ENCODE peak calls at places on chromosomes 13 and 19, in five cellular contexts. One of them, this sample, is unnamed. For H3K4me1 and H3K27me3, the result is how much of the 10 kb centered on the place peaks cover.

GRCh38 chr13:41327994-41328778 is 17.1 kb downstream of the NAA16 start:
- DNase-seq in breast epithelium: no peak
- DNase-seq in fibroblast of lung: no peak
- DNase-seq in tibial nerve: no peak
- DNase-seq in aorta: no peak
- DNase-seq in this sample: no peak

GRCh38 chr13:30618186-30618937 is 642 bp downstream of the USPL1 start:
- DNase-seq in breast epithelium: no peak
- DNase-seq in fibroblast of lung: peak
- DNase-seq in tibial nerve: no peak
- DNase-seq in aorta: no peak
- DNase-seq in this sample: peak

GRCh38 chr13:41658057-41658642 is 200.8 kb downstream of the RGCC start:
- DNase-seq in aorta: no peak
- DNase-seq in fibroblast of lung: peak
- DNase-seq in breast epithelium: no peak
- DNase-seq in tibial nerve: no peak
- DNase-seq in this sample: no peak

GRCh38 chr19:49896863-49897621 is at the start of gene IL4I1:
- DNase-seq in aorta: no peak
- DNase-seq in tibial nerve: no peak
- DNase-seq in breast epithelium: no peak
- DNase-seq in fibroblast of lung: peak
- DNase-seq in this sample: no peak

GRCh38 chr13:33536639-33537425 is 251.3 kb upstream of the STARD13 start:
- DNase-seq in breast epithelium: no peak
- DNase-seq in fibroblast of lung: peak
- DNase-seq in aorta: no peak
- DNase-seq in tibial nerve: no peak
- DNase-seq in this sample: no peak

GRCh38 chr19:8512115-8512967 is 1.6 kb downstream of the ZNF414 start:
- DNase-seq in fibroblast of lung: no peak
- DNase-seq in breast epithelium: no peak
- DNase-seq in tibial nerve: no peak
- DNase-seq in aorta: no peak
- DNase-seq in this sample: no peak

GRCh38 chr19:4100647-4101495 is 23.1 kb downstream of the MAP2K2 start:
- DNase-seq in tibial nerve: no peak
- DNase-seq in breast epithelium: no peak
- DNase-seq in aorta: no peak
- DNase-seq in fibroblast of lung: no peak
- DNase-seq in this sample: peak

GRCh38 chr19:14048439-14049153 is 13.3 kb downstream of the PALM3 start:
- DNase-seq in aorta: peak
- DNase-seq in breast epithelium: no peak
- DNase-seq in fibroblast of lung: peak
- DNase-seq in tibial nerve: no peak
- DNase-seq in this sample: no peak

GRCh38 chr19:6198896-6199239 is 63.4 kb downstream of the ACSBG2 start:
- DNase-seq in aorta: no peak
- DNase-seq in fibroblast of lung: no peak
- DNase-seq in tibial nerve: no peak
- DNase-seq in breast epithelium: no peak
- DNase-seq in this sample: no peak

GRCh38 chr13:23763328-23763727 is 125.9 kb downstream of the MIPEP start:
- DNase-seq in tibial nerve: no peak
- DNase-seq in breast epithelium: no peak
- DNase-seq in aorta: no peak
- DNase-seq in fibroblast of lung: no peak
- DNase-seq in this sample: no peak

GRCh38 chr13:42041684-42042035 is 6.8 kb upstream of the DGKH start:
- DNase-seq in fibroblast of lung: peak
- DNase-seq in tibial nerve: no peak
- DNase-seq in breast epithelium: peak
- DNase-seq in aorta: peak
- DNase-seq in this sample: peak

GRCh38 chr13:27038323-27038722 is 133.3 kb downstream of the USP12 start:
- DNase-seq in tibial nerve: no peak
- DNase-seq in fibroblast of lung: peak
- DNase-seq in breast epithelium: no peak
- DNase-seq in aorta: no peak
- DNase-seq in this sample: no peak

GRCh38 chr13:50129065-50129922 is 114.0 kb downstream of the KCNRG start:
- DNase-seq in breast epithelium: no peak
- DNase-seq in tibial nerve: peak
- DNase-seq in fibroblast of lung: no peak
- DNase-seq in aorta: no peak
- DNase-seq in this sample: peak

GRCh38 chr13:50805805-50806204 is 37.7 kb downstream of the DLEU7 start:
- DNase-seq in breast epithelium: no peak
- DNase-seq in tibial nerve: no peak
- DNase-seq in fibroblast of lung: peak
- DNase-seq in aorta: no peak
- DNase-seq in this sample: no peak

GRCh38 chr19:29326351-29326750 is 113.4 kb upstream of the UQCRFS1 start:
- DNase-seq in tibial nerve: no peak
- DNase-seq in aorta: no peak
- DNase-seq in breast epithelium: no peak
- DNase-seq in fibroblast of lung: no peak
- DNase-seq in this sample: no peak

GRCh38 chr13:99617474-99618255 is 116.4 kb downstream of the TM9SF2 start:
- DNase-seq in breast epithelium: no peak
- DNase-seq in aorta: peak
- DNase-seq in tibial nerve: peak
- DNase-seq in fibroblast of lung: peak
- DNase-seq in this sample: no peak

GRCh38 chr13:33347866-33348265 is 62.3 kb upstream of the STARD13 start:
- DNase-seq in aorta: no peak
- DNase-seq in fibroblast of lung: peak
- DNase-seq in breast epithelium: no peak
- DNase-seq in tibial nerve: no peak
- DNase-seq in this sample: no peak

GRCh38 chr19:45636902-45637301 is 2.3 kb downstream of the EML2 start:
- DNase-seq in tibial nerve: no peak
- DNase-seq in breast epithelium: no peak
- DNase-seq in fibroblast of lung: no peak
- DNase-seq in aorta: no peak
- DNase-seq in this sample: no peak

GRCh38 chr13:26062853-26063444 is 11.1 kb upstream of the SHISA2 start:
- DNase-seq in aorta: no peak
- DNase-seq in tibial nerve: no peak
- DNase-seq in breast epithelium: peak
- DNase-seq in fibroblast of lung: peak
- DNase-seq in this sample: no peak

GRCh38 chr19:48683349-48683748 is 10.5 kb upstream of the NTN5 start:
- DNase-seq in aorta: no peak
- DNase-seq in tibial nerve: no peak
- DNase-seq in breast epithelium: no peak
- DNase-seq in fibroblast of lung: peak
- DNase-seq in this sample: no peak

GRCh38 chr19:51034704-51035103 is at the start of gene KLK12:
- DNase-seq in aorta: peak
- DNase-seq in breast epithelium: no peak
- DNase-seq in fibroblast of lung: no peak
- DNase-seq in tibial nerve: no peak
- DNase-seq in this sample: no peak

GRCh38 chr13:32314271-32314967 is 744 bp downstream of the ZAR1L start:
- DNase-seq in tibial nerve: peak
- DNase-seq in breast epithelium: no peak
- DNase-seq in aorta: peak
- DNase-seq in fibroblast of lung: no peak
- DNase-seq in this sample: no peak

GRCh38 chr13:112638157-112638750 is 50.3 kb upstream of the TUBGCP3 start:
- DNase-seq in fibroblast of lung: no peak
- DNase-seq in aorta: peak
- DNase-seq in breast epithelium: no peak
- DNase-seq in tibial nerve: no peak
- DNase-seq in this sample: no peak

GRCh38 chr13:25247345-25247744 is 39.9 kb downstream of the MTMR6 start:
- DNase-seq in breast epithelium: no peak
- DNase-seq in aorta: no peak
- DNase-seq in fibroblast of lung: no peak
- DNase-seq in tibial nerve: no peak
- DNase-seq in this sample: no peak

GRCh38 chr13:64362564-64362963 is 2867.6 kb downstream of the PCDH9 start:
- DNase-seq in tibial nerve: no peak
- DNase-seq in breast epithelium: no peak
- DNase-seq in aorta: no peak
- DNase-seq in fibroblast of lung: no peak
- DNase-seq in this sample: no peak

GRCh38 chr19:27744926-27745844 is 1467.8 kb downstream of the UQCRFS1 start:
- DNase-seq in tibial nerve: no peak
- DNase-seq in fibroblast of lung: peak
- DNase-seq in aorta: no peak
- DNase-seq in breast epithelium: no peak
- DNase-seq in this sample: no peak

GRCh38 chr19:38551450-38551813 is 66.3 kb downstream of the MAP4K1 start:
- DNase-seq in tibial nerve: no peak
- DNase-seq in breast epithelium: no peak
- DNase-seq in aorta: no peak
- DNase-seq in fibroblast of lung: no peak
- DNase-seq in this sample: no peak

GRCh38 chr19:57280913-57281425 is 684 bp downstream of the ZNF460 start:
- DNase-seq in fibroblast of lung: peak
- DNase-seq in aorta: no peak
- DNase-seq in breast epithelium: no peak
- DNase-seq in tibial nerve: no peak
- DNase-seq in this sample: peak

DNA sequence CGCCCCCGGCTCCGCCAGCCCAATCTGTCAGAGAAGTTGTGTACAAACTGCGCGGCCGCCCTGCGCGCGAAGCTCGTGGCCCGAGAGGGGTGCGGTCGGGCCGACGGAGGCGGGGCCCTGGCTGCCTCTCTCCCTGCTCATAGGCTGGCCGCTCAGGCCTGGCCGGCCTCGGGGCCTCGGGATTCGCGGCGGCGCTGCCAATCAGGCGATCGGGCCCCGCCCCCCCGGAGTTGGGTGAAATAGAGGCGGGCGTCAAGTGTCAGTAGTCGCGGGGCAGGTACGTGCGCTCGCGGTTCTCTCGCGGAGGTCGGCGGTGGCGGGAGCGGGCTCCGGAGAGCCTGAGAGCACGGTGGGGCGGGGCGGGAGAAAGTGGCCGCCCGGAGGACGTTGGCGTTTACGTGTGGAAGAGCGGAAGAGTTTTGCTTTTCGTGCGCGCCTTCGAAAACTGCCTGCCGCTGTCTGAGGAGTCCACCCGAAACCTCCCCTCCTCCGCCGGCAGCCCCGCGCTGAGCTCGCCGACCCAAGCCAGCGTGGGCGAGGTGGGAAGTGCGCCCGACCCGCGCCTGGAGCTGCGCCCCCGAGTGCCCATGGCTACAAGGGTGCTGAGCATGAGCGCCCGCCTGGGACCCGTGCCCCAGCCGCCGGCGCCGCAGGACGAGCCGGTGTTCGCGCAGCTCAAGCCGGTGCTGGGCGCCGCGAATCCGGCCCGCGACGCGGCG is at the start of gene KLF5:
- DNase-seq in tibial nerve: peak
- DNase-seq in aorta: peak
- DNase-seq in breast epithelium: peak
- DNase-seq in fibroblast of lung: peak
- DNase-seq in this sample: peak
- H3K27ac ChIP-seq in tibial nerve: peak
- H3K27ac ChIP-seq in aorta: peak
- H3K27ac ChIP-seq in breast epithelium: peak
- H3K27ac ChIP-seq in fibroblast of lung: peak
- H3K27ac ChIP-seq in this sample: peak

GRCh38 chr13:48216204-48216711 is 16.7 kb upstream of the ITM2B start:
- DNase-seq in fibroblast of lung: no peak
- DNase-seq in aorta: no peak
- DNase-seq in breast epithelium: no peak
- DNase-seq in tibial nerve: no peak
- DNase-seq in this sample: no peak
- H3K4me1 ChIP-seq in fibroblast of lung: under half
- H3K4me1 ChIP-seq in aorta: under half
- H3K4me1 ChIP-seq in breast epithelium: under half
- H3K4me1 ChIP-seq in tibial nerve: under half
- H3K4me1 ChIP-seq in this sample: under half

GRCh38 chr19:15454371-15454800 is 4.6 kb upstream of the WIZ start:
- DNase-seq in aorta: no peak
- DNase-seq in breast epithelium: no peak
- DNase-seq in tibial nerve: no peak
- DNase-seq in fibroblast of lung: no peak
- DNase-seq in this sample: peak

GRCh38 chr19:15452111-15453047 is 2.6 kb upstream of the WIZ start:
- DNase-seq in aorta: peak
- DNase-seq in fibroblast of lung: peak
- DNase-seq in tibial nerve: peak
- DNase-seq in breast epithelium: peak
- DNase-seq in this sample: peak

GRCh38 chr19:15453091-15453498 is 3.3 kb upstream of the WIZ start:
- DNase-seq in tibial nerve: no peak
- DNase-seq in breast epithelium: no peak
- DNase-seq in aorta: no peak
- DNase-seq in fibroblast of lung: no peak
- DNase-seq in this sample: peak

GRCh38 chr19:15455996-15456395 is 6.2 kb upstream of the WIZ start:
- DNase-seq in aorta: no peak
- DNase-seq in breast epithelium: no peak
- DNase-seq in fibroblast of lung: no peak
- DNase-seq in tibial nerve: no peak
- DNase-seq in this sample: no peak

DNA sequence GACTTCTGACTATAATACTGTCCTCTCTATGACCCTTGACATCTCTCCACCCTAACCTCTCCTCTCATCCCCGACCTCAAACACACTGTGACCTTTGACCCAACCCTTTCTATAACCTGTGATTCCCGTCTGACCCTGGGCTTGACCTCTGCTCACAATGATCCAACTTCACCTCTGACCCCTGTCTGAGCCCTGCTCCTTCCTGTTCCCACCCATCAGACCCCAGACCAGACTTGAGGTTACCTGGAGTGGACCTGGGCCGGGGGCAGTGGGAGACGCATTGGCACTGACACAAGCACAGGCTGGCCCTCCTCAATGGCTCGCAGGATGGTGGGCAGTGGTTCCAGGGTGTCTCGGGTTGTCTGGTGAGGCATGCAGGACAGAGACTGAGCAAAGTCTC is 4.2 kb upstream of the WIZ start:
- DNase-seq in tibial nerve: no peak
- DNase-seq in aorta: no peak
- DNase-seq in fibroblast of lung: no peak
- DNase-seq in breast epithelium: no peak
- DNase-seq in this sample: no peak
- H3K27me3 ChIP-seq in tibial nerve: half or more
- H3K27me3 ChIP-seq in aorta: under half
- H3K27me3 ChIP-seq in fibroblast of lung: under half
- H3K27me3 ChIP-seq in breast epithelium: under half
- H3K27me3 ChIP-seq in this sample: under half

DNA sequence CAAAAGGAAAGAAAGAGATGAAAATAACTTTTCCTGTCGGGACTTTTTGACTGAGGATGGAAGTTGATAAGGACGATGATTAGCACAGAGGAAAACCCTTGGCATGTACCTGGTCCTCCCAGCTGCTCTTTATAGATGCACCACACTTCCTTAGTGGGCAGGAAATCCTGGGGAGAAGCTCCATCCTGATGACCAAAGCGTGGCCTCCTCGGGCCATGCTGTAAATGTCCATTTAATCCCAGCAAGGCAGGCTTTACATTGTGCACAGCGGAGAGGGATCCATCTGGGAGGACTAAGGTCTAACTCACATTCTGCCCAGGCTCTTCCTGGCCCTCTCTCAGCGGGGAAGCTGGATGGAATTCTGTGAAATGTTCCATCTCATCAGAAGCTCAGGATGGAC is 113.5 kb downstream of the COL4A2 start:
- DNase-seq in fibroblast of lung: no peak
- DNase-seq in breast epithelium: no peak
- DNase-seq in tibial nerve: no peak
- DNase-seq in aorta: no peak
- DNase-seq in this sample: no peak
- H3K27ac ChIP-seq in fibroblast of lung: peak
- H3K27ac ChIP-seq in breast epithelium: no peak
- H3K27ac ChIP-seq in tibial nerve: no peak
- H3K27ac ChIP-seq in aorta: peak
- H3K27ac ChIP-seq in this sample: no peak